ENCODE peak calls at places on chromosomes 16 and 17, in nine cellular contexts. U is GM23248, F is DND-41, E is K562, Q is H9, H is HepG2, A is neuronal stem cell, K is A549, V is mesendoderm. T is an unnamed sample.

GRCh38 chr17:42112552-42113176 is at the start of gene DHX58:
- DNase-seq in K (peak; percentile 44), Q (no peak), H (peak; percentile 64), F (peak; percentile 88), V (no peak), U (peak; percentile 92), A (no peak), E (peak; percentile 42), T (peak; percentile 99)

GRCh38 chr17:56653877-56654276 is 60.4 kb downstream of the NOG start:
- DNase-seq in Q (peak; percentile 86), F (peak; percentile 53), A (peak; percentile 23), U (peak; percentile 64), E (peak; percentile 39), V (peak; percentile 78), H (peak; percentile 38), K (peak; percentile 72), T (no peak)

GRCh38 chr17:40825596-40825995 is 3.2 kb upstream of the KRT10 start:
- DNase-seq in V (no peak), H (no peak), K (no peak), F (no peak), U (no peak), A (no peak), Q (no peak), E (no peak), T (no peak)

GRCh38 chr17:74427048-74427762 is 4.7 kb upstream of the GPRC5C start:
- DNase-seq in H (peak; percentile 92), F (no peak), U (no peak), V (peak; percentile 43), K (no peak), A (no peak), Q (peak; percentile 52), E (no peak), T (peak; percentile 49)

GRCh38 chr17:62816282-62816839 is 8.2 kb upstream of the MARCHF10 start:
- DNase-seq in U (no peak), Q (no peak), V (no peak), A (no peak), E (no peak), F (no peak), H (no peak), K (no peak), T (no peak)

GRCh38 chr16:27316038-27316680 is 2.4 kb downstream of the IL4R start:
- DNase-seq in E (no peak), U (no peak), Q (no peak), F (no peak), V (no peak), A (no peak), K (no peak), H (no peak), T (no peak)

GRCh38 chr17:79732804-79733691 is 2.3 kb downstream of the ENPP7 start:
- DNase-seq in H (peak; percentile 54), E (no peak), F (peak; percentile 46), U (no peak), Q (no peak), V (no peak), A (no peak), K (no peak), T (peak; percentile 82)

GRCh38 chr16:13021996-13022395 is 120.6 kb downstream of the SHISA9 start:
- DNase-seq in A (no peak), E (no peak), U (no peak), H (no peak), K (no peak), V (no peak), Q (no peak), F (no peak), T (no peak)

GRCh38 chr17:83053021-83053778 is 26.2 kb upstream of the METRNL start:
- DNase-seq in F (no peak), K (no peak), H (no peak), E (no peak), A (no peak), U (peak; percentile 56), V (no peak), Q (peak; percentile 49), T (peak; percentile 69)

GRCh38 chr16:69171325-69172095 is 15.5 kb upstream of the SNTB2 start:
- DNase-seq in U (peak; percentile 44), H (no peak), E (no peak), A (no peak), F (no peak), Q (no peak), K (no peak), V (peak; percentile 71), T (peak; percentile 83)

GRCh38 chr16:53045554-53046250 is 7.0 kb downstream of the CHD9NB start:
- DNase-seq in F (no peak), E (no peak), H (no peak), Q (no peak), A (no peak), K (no peak), U (no peak), V (no peak), T (no peak)

GRCh38 chr16:14564881-14565687 is 65.0 kb downstream of the PARN start:
- DNase-seq in K (peak; percentile 46), F (no peak), V (no peak), U (peak; percentile 12), H (peak; percentile 34), Q (no peak), A (no peak), E (no peak), T (peak; percentile 90)

GRCh38 chr17:41377546-41377945 is 4.6 kb downstream of the KRT34 start:
- DNase-seq in E (no peak), K (no peak), F (no peak), Q (no peak), H (no peak), A (no peak), U (peak; percentile 16), V (no peak), T (no peak)

GRCh38 chr16:88306860-88307545 is 75.8 kb upstream of the ZNF469 start:
- DNase-seq in V (no peak), A (no peak), E (no peak), Q (no peak), H (peak; percentile 37), U (peak; percentile 95), F (no peak), K (no peak), T (peak; percentile 99)

GRCh38 chr16:88599092-88599733 is 29.0 kb downstream of the ZC3H18 start:
- DNase-seq in F (no peak), K (no peak), H (no peak), E (no peak), Q (no peak), A (no peak), V (no peak), U (no peak), T (peak; percentile 58)

GRCh38 chr17:82239401-82239925 is 10.6 kb downstream of the SLC16A3 start:
- DNase-seq in U (peak; percentile 62), F (no peak), V (no peak), A (no peak), Q (no peak), K (no peak), E (no peak), H (no peak), T (peak; percentile 77)

GRCh38 chr17:41329279-41329925 is 13.9 kb upstream of the KRTAP17-1 start:
- DNase-seq in F (peak; percentile 30), H (peak; percentile 52), K (peak; percentile 78), A (peak; percentile 42), Q (peak; percentile 87), U (peak; percentile 81), V (peak; percentile 62), E (peak; percentile 38), T (peak; percentile 95)

GRCh38 chr16:80720759-80721470 is 83.5 kb downstream of the CDYL2 start:
- DNase-seq in A (no peak), U (peak; percentile 50), H (no peak), V (no peak), F (no peak), Q (no peak), K (no peak), E (no peak), T (no peak)

GRCh38 chr17:41771389-41772206 is 14.9 kb downstream of the JUP start:
- DNase-seq in E (peak; percentile 25), K (no peak), V (no peak), F (no peak), H (no peak), A (no peak), Q (no peak), U (no peak), T (peak; percentile 80)

DNA sequence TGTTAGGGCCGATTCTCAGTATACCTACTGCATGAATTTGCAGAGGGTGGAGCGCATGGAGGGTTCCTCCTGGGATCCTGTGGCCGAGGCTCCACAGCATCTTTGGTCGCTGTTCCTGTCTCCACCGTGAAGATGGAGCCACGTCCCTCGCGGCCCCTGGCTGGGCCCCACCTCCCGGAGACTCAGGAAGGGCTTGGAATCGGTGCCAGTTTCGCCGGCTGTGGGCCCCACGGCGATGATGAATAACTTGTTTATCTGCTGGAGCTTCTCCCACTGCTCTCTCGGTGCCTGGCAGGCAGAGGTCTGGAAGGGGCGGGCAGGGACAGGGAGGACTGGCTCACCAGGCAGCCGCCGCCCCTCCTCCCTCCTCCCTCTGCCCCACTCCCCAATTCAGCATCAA is 8.1 kb downstream of the SLC5A11 start:
- DNase-seq in A (no peak), E (no peak), U (peak; percentile 66), V (no peak), K (peak; percentile 86), F (no peak), H (no peak), Q (no peak), T (peak; percentile 90)
- H3K4me2 ChIP-seq in A (no peak overlapping the region), E (no peak overlapping the region), U (no peak overlapping the region), V (no peak overlapping the region), K (peak overlapping the region; percentile 75), F (no peak overlapping the region), H (peak overlapping the region; percentile 38), Q (no peak overlapping the region), T (peak overlapping the region; percentile 68)

GRCh38 chr17:48551601-48552452 is 6.9 kb upstream of the HOXB2 start:
- DNase-seq in U (no peak), K (no peak), Q (no peak), F (no peak), A (no peak), E (no peak), H (no peak), V (no peak), T (no peak)
- H3K4me2 ChIP-seq in U (no peak overlapping the region), K (no peak overlapping the region), Q (no peak overlapping the region), F (no peak overlapping the region), A (no peak overlapping the region), E (no peak overlapping the region), H (no peak overlapping the region), V (no peak overlapping the region), T (no peak overlapping the region)

DNA sequence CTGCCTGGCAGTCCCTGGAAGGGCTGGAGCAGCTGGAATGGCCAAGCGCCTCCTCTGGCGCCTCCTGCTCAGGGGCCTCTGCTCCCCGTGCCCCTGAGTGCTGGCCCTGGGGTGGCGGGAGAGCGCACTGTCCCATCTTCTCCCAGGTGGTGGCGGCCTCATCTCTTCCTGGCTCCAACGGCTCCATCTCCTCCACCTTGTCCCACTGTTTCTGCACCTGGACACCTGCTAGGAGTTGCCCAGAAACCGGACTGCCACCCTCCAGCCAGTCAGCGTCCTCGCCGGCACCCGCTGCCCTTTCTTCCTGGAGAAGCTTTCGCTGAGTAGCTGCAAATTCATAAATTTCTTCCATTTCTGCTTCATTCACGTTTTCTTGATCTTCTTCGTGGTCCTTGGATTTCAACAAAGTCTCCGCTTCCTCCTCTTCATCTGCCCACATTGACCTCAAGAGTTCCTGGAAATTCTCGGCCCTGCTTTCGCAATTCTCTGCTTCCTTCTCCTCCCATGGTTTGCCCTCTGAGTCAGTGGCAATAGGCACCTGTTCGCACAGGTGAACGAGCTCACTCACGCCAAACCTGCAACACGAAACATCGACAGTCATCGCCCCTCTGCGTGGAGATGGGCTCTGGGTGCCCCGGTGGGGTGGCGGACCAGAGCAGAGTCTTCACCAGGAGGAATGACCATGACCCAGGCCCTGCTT is 13.7 kb upstream of the NLRC3 start:
- DNase-seq in K (no peak), E (no peak), V (no peak), U (no peak), Q (no peak), F (no peak), H (no peak), A (no peak), T (peak; percentile 85)
- H3K4me2 ChIP-seq in K (no peak overlapping the region), E (no peak overlapping the region), V (no peak overlapping the region), U (no peak overlapping the region), Q (no peak overlapping the region), F (no peak overlapping the region), H (no peak overlapping the region), A (no peak overlapping the region), T (no peak overlapping the region)

GRCh38 chr17:4733073-4733531 is 1.9 kb downstream of the MED11 start:
- DNase-seq in H (peak; percentile 37), E (no peak), U (no peak), A (no peak), F (no peak), K (no peak), V (no peak), Q (no peak), T (no peak)
- H3K4me2 ChIP-seq in H (peak overlapping the region; percentile 26), E (no peak overlapping the region), U (no peak overlapping the region), A (no peak overlapping the region), F (peak overlapping the region; percentile 69), K (no peak overlapping the region), V (no peak overlapping the region), Q (no peak overlapping the region), T (no peak overlapping the region)